ENCODE peak calls at places on chromosomes 11 and 22, in eight cellular contexts. One of them, this sample, is unnamed.

GRCh38 chr11:637593-638507 is 781 bp downstream of the DRD4 start:
- DNase-seq in BJ: no peak
- DNase-seq in stomach: no peak
- DNase-seq in cardiac muscle cell: no peak
- DNase-seq in bronchial epithelial cell: no peak
- DNase-seq in esophagus muscularis mucosa: no peak
- DNase-seq in adrenal gland: no peak
- DNase-seq in choroid plexus epithelial cell: no peak
- DNase-seq in this sample: no peak

GRCh38 chr11:128933481-128934178 is 9.0 kb downstream of the TP53AIP1 start:
- DNase-seq in adrenal gland: no peak
- DNase-seq in stomach: no peak
- DNase-seq in cardiac muscle cell: peak
- DNase-seq in bronchial epithelial cell: no peak
- DNase-seq in esophagus muscularis mucosa: no peak
- DNase-seq in BJ: no peak
- DNase-seq in choroid plexus epithelial cell: no peak
- DNase-seq in this sample: no peak

GRCh38 chr11:19281041-19281440 is 40.3 kb upstream of the E2F8 start:
- DNase-seq in BJ: no peak
- DNase-seq in choroid plexus epithelial cell: no peak
- DNase-seq in adrenal gland: no peak
- DNase-seq in esophagus muscularis mucosa: no peak
- DNase-seq in stomach: no peak
- DNase-seq in bronchial epithelial cell: no peak
- DNase-seq in cardiac muscle cell: no peak
- DNase-seq in this sample: no peak

GRCh38 chr11:91296628-91297027 is 928.0 kb upstream of the FAT3 start:
- DNase-seq in stomach: no peak
- DNase-seq in adrenal gland: no peak
- DNase-seq in bronchial epithelial cell: peak
- DNase-seq in cardiac muscle cell: no peak
- DNase-seq in BJ: no peak
- DNase-seq in choroid plexus epithelial cell: peak
- DNase-seq in esophagus muscularis mucosa: no peak
- DNase-seq in this sample: no peak

GRCh38 chr11:113241190-113242051 is 73.0 kb upstream of the TTC12 start:
- DNase-seq in choroid plexus epithelial cell: peak
- DNase-seq in esophagus muscularis mucosa: no peak
- DNase-seq in bronchial epithelial cell: no peak
- DNase-seq in BJ: no peak
- DNase-seq in adrenal gland: no peak
- DNase-seq in stomach: no peak
- DNase-seq in cardiac muscle cell: no peak
- DNase-seq in this sample: peak

GRCh38 chr11:117906710-117907109 is 22.5 kb downstream of the TMPRSS13 start:
- DNase-seq in choroid plexus epithelial cell: no peak
- DNase-seq in stomach: no peak
- DNase-seq in bronchial epithelial cell: no peak
- DNase-seq in esophagus muscularis mucosa: no peak
- DNase-seq in cardiac muscle cell: no peak
- DNase-seq in adrenal gland: no peak
- DNase-seq in BJ: no peak
- DNase-seq in this sample: no peak

GRCh38 chr11:126348806-126349582 is 6.5 kb upstream of the ST3GAL4 start:
- DNase-seq in bronchial epithelial cell: peak
- DNase-seq in choroid plexus epithelial cell: peak
- DNase-seq in BJ: no peak
- DNase-seq in esophagus muscularis mucosa: no peak
- DNase-seq in adrenal gland: no peak
- DNase-seq in cardiac muscle cell: no peak
- DNase-seq in stomach: no peak
- DNase-seq in this sample: no peak

GRCh38 chr11:60970890-60971289 is 590 bp upstream of the CD6 start:
- DNase-seq in esophagus muscularis mucosa: no peak
- DNase-seq in adrenal gland: no peak
- DNase-seq in cardiac muscle cell: no peak
- DNase-seq in choroid plexus epithelial cell: no peak
- DNase-seq in stomach: no peak
- DNase-seq in BJ: no peak
- DNase-seq in bronchial epithelial cell: no peak
- DNase-seq in this sample: no peak

GRCh38 chr22:37401861-37402506 is 25.3 kb downstream of the ELFN2 start:
- DNase-seq in esophagus muscularis mucosa: no peak
- DNase-seq in stomach: no peak
- DNase-seq in BJ: no peak
- DNase-seq in choroid plexus epithelial cell: peak
- DNase-seq in adrenal gland: no peak
- DNase-seq in cardiac muscle cell: no peak
- DNase-seq in bronchial epithelial cell: no peak
- DNase-seq in this sample: no peak

GRCh38 chr22:17774206-17774927 is at the start of gene BID:
- DNase-seq in stomach: peak
- DNase-seq in BJ: no peak
- DNase-seq in adrenal gland: no peak
- DNase-seq in esophagus muscularis mucosa: no peak
- DNase-seq in choroid plexus epithelial cell: no peak
- DNase-seq in bronchial epithelial cell: no peak
- DNase-seq in cardiac muscle cell: peak
- DNase-seq in this sample: no peak

GRCh38 chr11:59754494-59754858 is 700 bp upstream of the STX3 start:
- DNase-seq in stomach: no peak
- DNase-seq in choroid plexus epithelial cell: peak
- DNase-seq in esophagus muscularis mucosa: no peak
- DNase-seq in bronchial epithelial cell: peak
- DNase-seq in BJ: no peak
- DNase-seq in adrenal gland: peak
- DNase-seq in cardiac muscle cell: peak
- DNase-seq in this sample: no peak

GRCh38 chr11:64970731-64971151 is 1.2 kb downstream of the MAJIN start:
- DNase-seq in stomach: no peak
- DNase-seq in esophagus muscularis mucosa: no peak
- DNase-seq in bronchial epithelial cell: peak
- DNase-seq in cardiac muscle cell: no peak
- DNase-seq in BJ: no peak
- DNase-seq in choroid plexus epithelial cell: no peak
- DNase-seq in adrenal gland: no peak
- DNase-seq in this sample: no peak

GRCh38 chr11:2355000-2355644 is 22.0 kb upstream of the CD81 start:
- DNase-seq in bronchial epithelial cell: peak
- DNase-seq in stomach: no peak
- DNase-seq in cardiac muscle cell: no peak
- DNase-seq in adrenal gland: no peak
- DNase-seq in esophagus muscularis mucosa: no peak
- DNase-seq in choroid plexus epithelial cell: peak
- DNase-seq in BJ: no peak
- DNase-seq in this sample: no peak

GRCh38 chr11:116357769-116358544 is 414.8 kb downstream of the BUD13 start:
- DNase-seq in adrenal gland: peak
- DNase-seq in bronchial epithelial cell: peak
- DNase-seq in stomach: no peak
- DNase-seq in esophagus muscularis mucosa: no peak
- DNase-seq in cardiac muscle cell: peak
- DNase-seq in BJ: no peak
- DNase-seq in choroid plexus epithelial cell: no peak
- DNase-seq in this sample: no peak

GRCh38 chr22:49724030-49724892 is 103.4 kb downstream of the BRD1 start:
- DNase-seq in cardiac muscle cell: no peak
- DNase-seq in stomach: no peak
- DNase-seq in choroid plexus epithelial cell: no peak
- DNase-seq in esophagus muscularis mucosa: peak
- DNase-seq in bronchial epithelial cell: no peak
- DNase-seq in BJ: no peak
- DNase-seq in adrenal gland: no peak
- DNase-seq in this sample: no peak

GRCh38 chr11:123357990-123358827 is 71.9 kb upstream of the GRAMD1B start:
- DNase-seq in bronchial epithelial cell: peak
- DNase-seq in BJ: no peak
- DNase-seq in esophagus muscularis mucosa: no peak
- DNase-seq in choroid plexus epithelial cell: peak
- DNase-seq in cardiac muscle cell: peak
- DNase-seq in adrenal gland: peak
- DNase-seq in stomach: no peak
- DNase-seq in this sample: no peak

GRCh38 chr11:62591448-62592215 is at the start of gene TUT1:
- DNase-seq in cardiac muscle cell: peak
- DNase-seq in choroid plexus epithelial cell: peak
- DNase-seq in stomach: peak
- DNase-seq in BJ: peak
- DNase-seq in adrenal gland: peak
- DNase-seq in bronchial epithelial cell: peak
- DNase-seq in esophagus muscularis mucosa: peak
- DNase-seq in this sample: peak

GRCh38 chr11:79062814-79063762 is 377.7 kb downstream of the TENM4 start:
- DNase-seq in cardiac muscle cell: peak
- DNase-seq in bronchial epithelial cell: peak
- DNase-seq in esophagus muscularis mucosa: no peak
- DNase-seq in adrenal gland: no peak
- DNase-seq in BJ: no peak
- DNase-seq in choroid plexus epithelial cell: peak
- DNase-seq in stomach: no peak
- DNase-seq in this sample: no peak
- TF ChIP-seq CTCF in cardiac muscle cell: peak
- TF ChIP-seq CTCF in bronchial epithelial cell: peak
- TF ChIP-seq CTCF in esophagus muscularis mucosa: peak
- TF ChIP-seq CTCF in adrenal gland: no peak
- TF ChIP-seq CTCF in BJ: peak
- TF ChIP-seq CTCF in choroid plexus epithelial cell: peak
- TF ChIP-seq CTCF in stomach: no peak
- TF ChIP-seq CTCF in this sample: peak

GRCh38 chr22:45554040-45554406 is 51.3 kb downstream of the FBLN1 start:
- DNase-seq in esophagus muscularis mucosa: no peak
- DNase-seq in adrenal gland: peak
- DNase-seq in bronchial epithelial cell: no peak
- DNase-seq in choroid plexus epithelial cell: no peak
- DNase-seq in cardiac muscle cell: no peak
- DNase-seq in stomach: no peak
- DNase-seq in BJ: no peak
- DNase-seq in this sample: no peak
- TF ChIP-seq CTCF in esophagus muscularis mucosa: no peak
- TF ChIP-seq CTCF in adrenal gland: peak
- TF ChIP-seq CTCF in bronchial epithelial cell: no peak
- TF ChIP-seq CTCF in choroid plexus epithelial cell: no peak
- TF ChIP-seq CTCF in cardiac muscle cell: no peak
- TF ChIP-seq CTCF in stomach: no peak
- TF ChIP-seq CTCF in BJ: no peak
- TF ChIP-seq CTCF in this sample: no peak

DNA sequence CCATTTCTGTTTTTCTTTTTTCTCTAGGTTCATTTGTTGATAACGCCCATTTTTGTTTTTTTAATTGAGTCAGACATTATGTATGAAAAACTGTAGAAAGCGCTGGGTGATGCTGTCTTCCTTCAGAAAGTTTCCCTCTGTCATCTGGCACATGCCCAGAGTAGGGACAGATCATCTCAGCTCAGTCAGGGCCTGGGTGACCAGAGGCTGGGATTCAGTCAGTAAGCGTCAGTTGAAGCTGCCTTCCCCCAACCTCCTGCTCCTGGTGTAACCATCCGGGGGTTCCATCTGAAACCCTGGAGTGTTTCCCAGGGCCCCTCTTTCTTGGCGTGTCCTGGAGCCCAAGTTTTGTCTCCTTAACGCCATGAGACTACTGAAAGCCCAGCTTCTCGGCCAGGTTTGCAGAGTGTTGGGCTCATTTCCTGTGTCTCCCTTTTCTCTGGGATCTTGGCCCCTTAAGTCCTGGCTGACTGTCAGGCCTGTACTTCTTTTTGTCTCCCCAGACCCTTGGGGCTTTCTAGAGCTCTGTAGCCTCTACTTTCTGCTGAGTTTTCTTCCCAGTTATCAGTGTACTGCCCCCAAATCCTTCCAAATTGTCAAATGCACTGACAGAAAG is 10.7 kb downstream of the PPFIA1 start:
- DNase-seq in BJ: no peak
- DNase-seq in stomach: no peak
- DNase-seq in bronchial epithelial cell: no peak
- DNase-seq in adrenal gland: peak
- DNase-seq in choroid plexus epithelial cell: peak
- DNase-seq in esophagus muscularis mucosa: no peak
- DNase-seq in cardiac muscle cell: no peak
- DNase-seq in this sample: no peak
- TF ChIP-seq CTCF in BJ: no peak
- TF ChIP-seq CTCF in stomach: no peak
- TF ChIP-seq CTCF in bronchial epithelial cell: no peak
- TF ChIP-seq CTCF in adrenal gland: no peak
- TF ChIP-seq CTCF in choroid plexus epithelial cell: peak
- TF ChIP-seq CTCF in esophagus muscularis mucosa: no peak
- TF ChIP-seq CTCF in cardiac muscle cell: no peak
- TF ChIP-seq CTCF in this sample: no peak

GRCh38 chr22:42676059-42676607 is 26.9 kb upstream of the CYB5R3 start:
- DNase-seq in cardiac muscle cell: no peak
- DNase-seq in choroid plexus epithelial cell: no peak
- DNase-seq in BJ: peak
- DNase-seq in bronchial epithelial cell: no peak
- DNase-seq in stomach: no peak
- DNase-seq in adrenal gland: no peak
- DNase-seq in esophagus muscularis mucosa: no peak
- DNase-seq in this sample: no peak

GRCh38 chr22:42673898-42674390 is 24.8 kb upstream of the CYB5R3 start:
- DNase-seq in adrenal gland: no peak
- DNase-seq in stomach: no peak
- DNase-seq in cardiac muscle cell: no peak
- DNase-seq in choroid plexus epithelial cell: peak
- DNase-seq in BJ: no peak
- DNase-seq in bronchial epithelial cell: no peak
- DNase-seq in esophagus muscularis mucosa: no peak
- DNase-seq in this sample: no peak

GRCh38 chr22:42664976-42665831 is 16.0 kb upstream of the CYB5R3 start:
- DNase-seq in choroid plexus epithelial cell: no peak
- DNase-seq in stomach: no peak
- DNase-seq in BJ: no peak
- DNase-seq in cardiac muscle cell: no peak
- DNase-seq in bronchial epithelial cell: no peak
- DNase-seq in esophagus muscularis mucosa: no peak
- DNase-seq in adrenal gland: no peak
- DNase-seq in this sample: no peak

GRCh38 chr22:42670921-42671709 is 21.9 kb upstream of the CYB5R3 start:
- DNase-seq in cardiac muscle cell: no peak
- DNase-seq in esophagus muscularis mucosa: no peak
- DNase-seq in BJ: no peak
- DNase-seq in stomach: no peak
- DNase-seq in adrenal gland: no peak
- DNase-seq in choroid plexus epithelial cell: peak
- DNase-seq in bronchial epithelial cell: no peak
- DNase-seq in this sample: no peak
- TF ChIP-seq CTCF in cardiac muscle cell: no peak
- TF ChIP-seq CTCF in esophagus muscularis mucosa: no peak
- TF ChIP-seq CTCF in BJ: no peak
- TF ChIP-seq CTCF in stomach: no peak
- TF ChIP-seq CTCF in adrenal gland: no peak
- TF ChIP-seq CTCF in choroid plexus epithelial cell: no peak
- TF ChIP-seq CTCF in bronchial epithelial cell: no peak
- TF ChIP-seq CTCF in this sample: no peak